ENCODE peak calls at places on chromosomes 3 and 15, in six cellular contexts. G is A549, Q is K562, Z is GM12878, C is HepG2, A is endothelial cell of umbilical vein. U is an unnamed sample.

GRCh38 chr3:99690761-99691369 is 52.5 kb downstream of the COL8A1 start:
- DNase-seq in A (peak; percentile 50), C (no peak), G (no peak), Z (no peak), Q (no peak), U (no peak)

GRCh38 chr3:129329858-129330257 is 51.2 kb downstream of the HMCES start:
- DNase-seq in G (no peak), A (no peak), C (no peak), Z (no peak), Q (no peak), U (no peak)

GRCh38 chr3:131163-131889 is 65.2 kb upstream of the CHL1 start:
- DNase-seq in A (no peak), G (no peak), Z (no peak), Q (no peak), C (no peak), U (no peak)

GRCh38 chr3:123327956-123328850 is 120.7 kb downstream of the ADCY5 start:
- DNase-seq in Q (no peak), C (no peak), G (no peak), A (no peak), Z (no peak), U (no peak)

GRCh38 chr15:88535100-88535499 is 11.4 kb downstream of the DET1 start:
- DNase-seq in Q (no peak), G (no peak), A (no peak), C (no peak), Z (no peak), U (no peak)

GRCh38 chr15:98668566-98669308 is 20.4 kb downstream of the IGF1R start:
- DNase-seq in Z (peak; percentile 38), Q (no peak), C (no peak), A (peak; percentile 75), G (no peak), U (no peak)

GRCh38 chr15:70855764-70856163 is 1.8 kb upstream of the LARP6 start:
- DNase-seq in G (no peak), A (no peak), C (no peak), Q (no peak), Z (peak; percentile 39), U (no peak)

GRCh38 chr3:3476669-3477068 is 297.2 kb upstream of the CRBN start:
- DNase-seq in A (no peak), G (no peak), Z (no peak), C (no peak), Q (no peak), U (no peak)

GRCh38 chr3:96331341-96331740 is 483.1 kb upstream of the EPHA6 start:
- DNase-seq in Q (no peak), C (no peak), Z (no peak), G (peak; percentile 12), A (peak; percentile 43), U (peak; percentile 10)

GRCh38 chr3:53834429-53835095 is 11.7 kb downstream of the CHDH start:
- DNase-seq in G (no peak), C (no peak), A (no peak), Z (no peak), Q (no peak), U (peak; percentile 53)
- TF ChIP-seq MYC in G (no peak), C (no peak), A (no peak), Z (no peak), Q (no peak), U (no peak)

GRCh38 chr15:59224474-59224873 is 17.8 kb downstream of the LDHAL6B start:
- DNase-seq in Z (no peak), Q (no peak), A (peak; percentile 61), G (no peak), C (no peak), U (no peak)

GRCh38 chr15:59222906-59223579 is 16.4 kb downstream of the LDHAL6B start:
- DNase-seq in Q (no peak), C (no peak), G (no peak), A (no peak), Z (no peak), U (no peak)

GRCh38 chr15:59222106-59222505 is 15.5 kb downstream of the LDHAL6B start:
- DNase-seq in Z (no peak), G (no peak), A (no peak), Q (no peak), C (no peak), U (no peak)

GRCh38 chr15:59221479-59221878 is 14.8 kb downstream of the LDHAL6B start:
- DNase-seq in A (no peak), Q (no peak), G (no peak), Z (no peak), C (no peak), U (no peak)

DNA sequence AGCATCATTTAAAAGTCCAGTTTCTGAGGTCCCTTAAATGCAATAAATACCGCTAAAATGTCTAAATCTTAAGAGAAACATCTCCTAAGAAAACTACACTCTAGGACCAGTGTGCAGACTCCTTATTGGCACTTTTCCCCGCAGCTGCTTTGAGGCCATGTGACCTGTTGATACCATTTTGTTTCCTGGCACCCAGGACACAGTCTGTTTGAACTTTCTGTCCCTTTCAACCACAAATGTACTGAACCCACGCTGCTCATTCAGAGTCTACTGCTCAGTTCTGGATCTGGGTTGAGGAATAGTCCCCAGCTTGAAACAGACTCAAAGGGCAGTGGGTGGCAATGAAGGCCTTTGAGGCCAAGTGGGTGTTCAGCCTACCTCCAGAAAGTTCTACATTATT is 17.1 kb downstream of the LDHAL6B start:
- DNase-seq in G (no peak), A (no peak), Q (no peak), C (no peak), Z (no peak), U (no peak)
- TF ChIP-seq MAX in G (no peak), A (no peak), Q (no peak), C (no peak), Z (no peak), U (no peak)

GRCh38 chr15:60134609-60135008 is 130.5 kb downstream of the FOXB1 start:
- DNase-seq in A (no peak), C (no peak), Q (no peak), Z (no peak), G (peak; percentile 31), U (no peak)
- TF ChIP-seq CTCF in A (no peak), C (no peak), Q (no peak), Z (no peak), G (peak; percentile 38), U (no peak)

DNA sequence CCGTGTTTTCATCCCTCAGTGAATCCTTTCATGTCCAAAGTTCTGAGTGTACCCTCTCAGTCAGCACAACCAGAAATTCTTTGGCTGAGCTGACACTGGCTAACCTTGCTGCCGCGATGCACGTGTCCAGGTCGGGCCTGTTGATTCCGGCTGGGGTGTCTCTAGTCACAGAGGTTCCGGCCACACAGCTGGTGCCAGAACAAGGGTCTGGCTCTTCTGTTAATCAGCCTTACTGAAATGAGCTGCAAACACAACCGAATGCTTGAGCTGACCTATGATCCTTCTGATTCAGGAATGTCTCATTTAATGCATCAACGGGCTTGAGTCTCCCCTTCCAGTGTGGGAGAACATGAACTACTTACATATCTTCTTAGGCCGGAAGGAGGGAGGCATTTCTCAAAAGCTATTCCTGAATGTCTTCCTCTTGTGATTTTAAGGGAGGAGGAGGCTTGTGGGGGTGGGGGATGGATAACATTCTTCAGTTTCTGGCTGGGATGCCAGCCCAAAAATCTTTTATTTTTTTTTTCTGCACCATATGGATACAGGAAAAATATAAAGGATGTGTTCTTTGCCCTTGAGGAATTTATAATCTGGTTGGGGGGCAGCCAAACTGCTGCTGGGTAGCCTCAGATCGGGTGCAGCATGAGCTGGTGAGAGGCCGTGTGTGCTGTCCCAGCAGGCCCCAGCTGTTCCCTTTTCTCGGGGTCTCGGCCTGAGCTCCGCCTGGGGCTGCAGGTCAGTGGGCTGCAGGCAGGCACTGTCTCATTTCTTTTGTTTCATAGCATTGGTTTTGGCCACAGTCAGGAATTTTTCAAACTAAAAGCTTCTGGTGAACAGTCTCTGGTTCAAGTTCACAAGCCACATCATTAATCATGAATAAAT is 319.1 kb upstream of the TBL1XR1 start:
- DNase-seq in Z (no peak), G (no peak), A (peak; percentile 56), C (peak; percentile 74), Q (no peak), U (no peak)
- TF ChIP-seq MYC in Z (no peak), G (no peak), A (no peak), C (peak; percentile 92), Q (no peak), U (no peak)

DNA sequence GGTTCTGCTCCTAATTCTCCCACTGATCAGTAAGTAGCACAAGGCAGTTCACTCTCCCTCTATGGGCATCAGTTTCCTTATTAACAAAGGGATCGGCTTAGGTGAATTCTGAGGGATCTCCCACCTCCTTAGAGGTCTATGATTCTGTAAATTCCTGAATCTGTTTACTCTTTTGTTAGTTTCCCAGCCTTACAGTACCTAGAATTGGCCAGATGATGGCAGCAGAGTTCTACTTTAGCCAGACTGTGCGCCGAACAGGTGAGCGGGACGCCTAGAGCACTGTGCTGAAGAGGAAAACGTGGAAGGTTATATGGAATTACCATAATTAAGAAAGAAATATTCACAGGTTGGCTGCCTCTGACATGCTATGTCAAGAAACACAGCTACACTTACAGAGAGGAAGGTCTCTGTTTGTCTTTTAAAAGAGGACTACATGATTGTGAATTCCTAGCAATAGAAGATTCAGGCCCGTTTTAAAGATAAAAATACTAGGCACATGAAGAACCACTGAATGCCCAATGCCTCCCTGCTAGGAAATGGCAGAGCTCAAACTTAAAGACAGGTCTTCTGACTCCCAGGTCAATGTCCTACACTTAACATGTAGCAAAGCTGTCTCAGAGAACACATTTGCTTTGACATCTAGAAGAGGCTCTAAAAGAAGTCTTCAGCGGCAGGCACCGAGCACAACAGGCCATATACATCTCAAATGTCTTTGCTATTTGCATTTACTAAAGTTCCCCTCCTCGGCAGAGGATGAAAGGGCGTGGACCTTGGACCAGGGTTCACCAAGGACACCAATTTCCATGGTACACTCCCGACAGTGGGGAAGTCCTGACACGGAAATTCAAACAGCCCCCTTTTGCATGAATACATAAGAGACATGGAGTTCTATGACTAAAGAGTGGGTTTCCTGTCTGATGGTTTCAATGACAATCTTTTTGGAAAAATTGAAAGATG is 259.8 kb downstream of the FGF12 start:
- DNase-seq in Z (peak; percentile 8), G (peak; percentile 36), Q (peak; percentile 48), A (peak; percentile 61), C (peak; percentile 51), U (peak; percentile 46)
- TF ChIP-seq MAX in Z (no peak), G (no peak), Q (no peak), A (no peak), C (no peak), U (no peak)

DNA sequence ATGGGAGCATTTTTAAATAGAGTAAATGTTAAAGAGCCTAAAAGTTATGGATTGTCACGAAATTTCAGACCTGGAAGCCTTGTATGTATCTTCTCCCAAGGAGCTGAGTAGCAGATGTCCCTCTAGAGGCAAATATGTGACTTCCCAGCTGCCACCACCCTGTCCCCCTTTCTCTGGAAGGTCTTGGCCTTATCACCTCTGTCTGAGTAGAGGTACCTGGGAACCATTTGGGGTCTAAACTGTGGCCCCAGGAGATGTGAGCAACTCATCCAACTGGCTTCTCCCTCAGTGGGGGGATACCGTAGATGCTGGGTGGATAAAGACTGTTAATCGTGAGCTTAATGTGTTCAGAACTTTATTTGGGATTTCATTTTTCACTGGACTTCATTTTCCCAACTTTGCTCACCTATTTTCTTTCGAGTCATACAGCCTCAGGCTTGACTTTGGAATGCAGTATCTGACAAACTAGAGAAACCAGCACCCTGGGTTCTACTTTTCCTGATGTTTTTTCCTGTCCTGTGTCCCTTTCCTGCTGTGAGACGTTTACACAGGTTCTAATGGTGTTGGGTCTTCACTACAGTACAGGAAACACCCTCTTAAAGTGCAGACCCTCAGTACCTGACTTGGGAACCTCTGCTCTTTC is 53.3 kb upstream of the CCR4 start:
- DNase-seq in G (no peak), C (no peak), Z (no peak), Q (no peak), A (no peak), U (no peak)
- TF ChIP-seq CTCF in G (peak; percentile 7), C (peak; percentile 26), Z (no peak), Q (peak; percentile 31), A (no peak), U (no peak)

DNA sequence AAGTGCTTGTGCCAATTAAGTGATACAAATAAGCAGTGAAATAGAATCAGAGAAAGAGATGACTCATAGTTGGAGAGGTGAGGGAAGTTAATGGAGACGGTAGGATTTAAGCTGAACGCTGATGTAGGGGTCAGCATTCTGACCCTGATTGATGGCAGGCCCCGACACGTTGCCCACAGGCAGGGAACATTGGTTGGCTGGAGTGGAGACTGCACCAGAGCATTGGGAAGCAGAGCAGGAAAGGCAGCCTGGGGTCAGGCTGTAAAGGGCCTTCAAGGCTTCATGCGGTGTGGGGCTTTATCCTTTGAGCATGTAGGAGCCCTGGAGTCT is 68.6 kb downstream of the DCUN1D1 start:
- DNase-seq in Z (no peak), C (no peak), A (peak; percentile 15), G (no peak), Q (no peak), U (no peak)
- TF ChIP-seq MYC in Z (no peak), C (no peak), A (no peak), G (no peak), Q (no peak), U (no peak)